ENCODE peak calls at places on chromosome 19, in five cellular contexts. C, E, W, Q and U are unnamed samples. For H3K4me1, the result is how much of the 10 kb centered on the place peaks cover.

GRCh38 chr19:42253245-42254082 is 1.5 kb downstream of the ERF start:
- DNase-seq in Q (peak), E (peak), W (peak), C (peak), U (peak)

GRCh38 chr19:58511353-58512208 is at the start of gene SLC27A5:
- DNase-seq in Q (no peak), C (peak), W (peak), E (no peak), U (no peak)

GRCh38 chr19:29645911-29646310 is 19.4 kb upstream of the PLEKHF1 start:
- DNase-seq in C (no peak), E (peak), Q (no peak), W (no peak), U (peak)

GRCh38 chr19:34041922-34042521 is 130.3 kb upstream of the LSM14A start:
- DNase-seq in C (peak), E (peak), W (peak), Q (peak), U (peak)

GRCh38 chr19:18322318-18322758 is 538 bp downstream of the LSM4 start:
- DNase-seq in E (peak), Q (no peak), W (peak), C (peak), U (peak)

GRCh38 chr19:17749912-17750317 is 1.4 kb upstream of the FCHO1 start:
- DNase-seq in C (peak), Q (no peak), W (no peak), E (no peak), U (no peak)

GRCh38 chr19:887072-887471 is 5.9 kb downstream of the MED16 start:
- DNase-seq in W (no peak), Q (no peak), C (peak), E (no peak), U (no peak)

GRCh38 chr19:52659013-52659412 is 20.9 kb upstream of the ZNF83 start:
- DNase-seq in E (no peak), C (no peak), W (no peak), Q (no peak), U (no peak)

GRCh38 chr19:40421468-40421778 is 4.4 kb downstream of the SERTAD1 start:
- DNase-seq in Q (no peak), C (no peak), E (no peak), W (no peak), U (no peak)

GRCh38 chr19:290539-291521 is at the start of gene PLPP2:
- DNase-seq in Q (peak), W (peak), C (peak), E (no peak), U (peak)

GRCh38 chr19:50817941-50818858 is 5.4 kb downstream of the KLK1 start:
- DNase-seq in C (peak), Q (no peak), W (peak), E (peak), U (peak)

GRCh38 chr19:31589109-31589508 is 239.9 kb upstream of the TSHZ3 start:
- DNase-seq in W (no peak), C (no peak), E (no peak), Q (peak), U (no peak)

GRCh38 chr19:2270157-2270571 is 11.8 kb downstream of the PEAK3 start:
- DNase-seq in Q (peak), E (peak), C (peak), W (peak), U (no peak)

GRCh38 chr19:33273881-33274662 is 28.3 kb downstream of the CEBPA start:
- DNase-seq in E (no peak), Q (no peak), W (peak), C (peak), U (peak)

GRCh38 chr19:41356984-41357739 is 3.4 kb upstream of the TGFB1 start:
- DNase-seq in W (no peak), C (peak), E (no peak), Q (no peak), U (no peak)

GRCh38 chr19:15332311-15332996 is at the start of gene BRD4:
- DNase-seq in Q (peak), C (peak), E (peak), W (peak), U (peak)

GRCh38 chr19:4831351-4832340 is at the start of gene TICAM1:
- DNase-seq in W (peak), C (peak), E (peak), Q (peak), U (peak)

GRCh38 chr19:45715139-45715538 is 15.6 kb downstream of the FBXO46 start:
- DNase-seq in Q (no peak), C (no peak), E (no peak), W (no peak), U (no peak)
- H3K4me3 ChIP-seq in Q (no peak), C (no peak), E (no peak), W (no peak), U (no peak)

GRCh38 chr19:56139847-56140582 is 1.1 kb upstream of the ZNF444 start:
- DNase-seq in Q (no peak), E (no peak), C (peak), W (no peak), U (no peak)
- H3K4me1 ChIP-seq in Q (under half), E (under half), C (under half), W (under half), U (under half)

GRCh38 chr19:10717356-10718204 is at the start of gene DNM2:
- DNase-seq in W (peak), E (peak), C (peak), Q (peak), U (peak)
- TF ChIP-seq CTCF in W (peak), E (peak), C (peak), Q (peak), U (peak)

GRCh38 chr19:9498183-9498902 is at the start of gene ZNF560:
- DNase-seq in E (no peak), W (no peak), Q (no peak), C (no peak), U (peak)
- H3K4me3 ChIP-seq in E (no peak), W (no peak), Q (no peak), C (peak), U (peak)